ENCODE peak calls at places on chromosomes 1 and 21, in eight cellular contexts. R is HFFc6; Q is EL; Y is stimulated activated CD4-positive, alpha-beta T cell treated with anti-CD3 and anti-CD28 coated beads, TNF-alpha, amount 100 ng/mL, for 4 hours; O is posterior cingulate gyrus; F is sigmoid colon; M is GM12891; W is prostate gland. D is an unnamed sample.

GRCh38 chr1:109478806-109479205 is 4.9 kb upstream of the ATXN7L2 start:
- DNase-seq in O (no peak), R (no peak), Q (no peak), F (no peak), M (no peak), W (no peak), Y (no peak), D (no peak)

GRCh38 chr1:179296831-179297377 is 3.3 kb downstream of the SOAT1 start:
- DNase-seq in F (no peak), Q (no peak), M (no peak), R (no peak), Y (no peak), W (no peak), O (no peak), D (no peak)

GRCh38 chr1:246170574-246171261 is 336.4 kb downstream of the SMYD3 start:
- DNase-seq in O (no peak), M (peak), W (no peak), F (no peak), Q (no peak), Y (no peak), R (no peak), D (no peak)

GRCh38 chr1:247411583-247412295 is 4.2 kb upstream of the NLRP3 start:
- DNase-seq in F (no peak), Y (no peak), W (no peak), O (no peak), Q (no peak), M (no peak), R (no peak), D (no peak)

GRCh38 chr1:185318431-185319151 is 1.5 kb upstream of the IVNS1ABP start:
- DNase-seq in W (no peak), M (no peak), Q (no peak), Y (no peak), O (no peak), R (no peak), F (no peak), D (no peak)

GRCh38 chr21:34881894-34882371 is 167.2 kb downstream of the RUNX1 start:
- DNase-seq in R (peak), Y (no peak), F (no peak), Q (peak), O (no peak), M (no peak), W (no peak), D (no peak)

GRCh38 chr1:30762152-30762930 is 4.8 kb upstream of the LAPTM5 start:
- DNase-seq in O (no peak), M (no peak), W (no peak), F (no peak), Y (no peak), R (no peak), Q (no peak), D (no peak)

GRCh38 chr1:4397196-4397595 is 257.2 kb upstream of the AJAP1 start:
- DNase-seq in F (no peak), Y (no peak), O (peak), M (no peak), W (no peak), R (no peak), Q (no peak), D (peak)

GRCh38 chr1:7425229-7425628 is 345.9 kb upstream of the VAMP3 start:
- DNase-seq in O (no peak), W (no peak), Q (no peak), R (no peak), M (no peak), F (peak), Y (no peak), D (no peak)

GRCh38 chr1:109272831-109273547 is 10.0 kb downstream of the PSRC1 start:
- DNase-seq in Q (no peak), F (no peak), O (no peak), Y (no peak), M (no peak), R (no peak), W (no peak), D (no peak)

GRCh38 chr1:36168538-36168937 is 12.6 kb downstream of the MAP7D1 start:
- DNase-seq in Q (no peak), W (no peak), M (no peak), R (no peak), Y (no peak), F (no peak), O (no peak), D (no peak)

GRCh38 chr1:104855550-104855949 is 1105.9 kb downstream of the AMY1C start:
- DNase-seq in F (no peak), R (no peak), O (no peak), M (no peak), W (no peak), Y (no peak), Q (no peak), D (no peak)

GRCh38 chr1:238980053-238980452 is 406.3 kb upstream of the CHRM3 start:
- DNase-seq in Q (no peak), O (no peak), W (no peak), Y (no peak), F (no peak), R (no peak), M (no peak), D (no peak)

GRCh38 chr1:183578846-183579245 is 11.4 kb downstream of the NCF2 start:
- DNase-seq in R (no peak), Q (no peak), M (no peak), W (no peak), F (no peak), O (no peak), Y (no peak), D (no peak)

GRCh38 chr1:185585770-185586169 is 148.4 kb upstream of the HMCN1 start:
- DNase-seq in Q (no peak), F (no peak), Y (no peak), O (no peak), W (no peak), M (no peak), R (no peak), D (no peak)

GRCh38 chr1:84174051-84174556 is 30.0 kb downstream of the PRKACB start:
- DNase-seq in O (no peak), R (peak), Q (peak), M (no peak), F (no peak), W (no peak), Y (no peak), D (no peak)

GRCh38 chr1:232594018-232594502 is 35.9 kb downstream of the SIPA1L2 start:
- DNase-seq in Q (no peak), W (no peak), Y (no peak), O (no peak), M (no peak), F (no peak), R (no peak), D (no peak)

GRCh38 chr1:44059956-44060355 is 28.7 kb upstream of the SLC6A9 start:
- DNase-seq in Y (no peak), R (no peak), Q (no peak), O (no peak), F (no peak), W (no peak), M (no peak), D (no peak)

GRCh38 chr21:21188513-21189188 is 190.4 kb downstream of the NCAM2 start:
- DNase-seq in O (no peak), F (no peak), Q (no peak), W (no peak), R (no peak), M (no peak), Y (no peak), D (no peak)

GRCh38 chr1:28592314-28593071 is 428 bp downstream of the RAB42 start:
- DNase-seq in Y (no peak), Q (peak), F (no peak), O (no peak), R (no peak), W (no peak), M (no peak), D (no peak)

GRCh38 chr1:31487894-31488293 is 74.9 kb downstream of the SERINC2 start:
- DNase-seq in W (no peak), Q (no peak), M (no peak), R (no peak), F (no peak), Y (no peak), O (no peak), D (no peak)

GRCh38 chr1:227782226-227782625 is 33.2 kb upstream of the PRSS38 start:
- DNase-seq in R (no peak), F (no peak), Y (no peak), Q (no peak), W (no peak), M (no peak), O (no peak), D (no peak)

GRCh38 chr1:96487404-96487803 is 234.2 kb upstream of the PTBP2 start:
- DNase-seq in M (no peak), W (no peak), R (no peak), Q (no peak), Y (no peak), O (no peak), F (no peak), D (no peak)

GRCh38 chr1:24640288-24640687 is 2.8 kb upstream of the SRRM1 start:
- DNase-seq in O (no peak), F (no peak), W (no peak), R (no peak), M (no peak), Y (no peak), Q (no peak), D (no peak)

GRCh38 chr1:93604411-93604810 is 77.2 kb downstream of the BCAR3 start:
- DNase-seq in R (no peak), Y (no peak), F (no peak), M (no peak), Q (no peak), W (no peak), O (no peak), D (no peak)

GRCh38 chr1:112358798-112359408 is 37.1 kb upstream of the CTTNBP2NL start:
- DNase-seq in Y (peak), O (peak), Q (peak), F (peak), R (peak), W (peak), M (peak), D (peak)

GRCh38 chr1:188386161-188386560 is 1557.4 kb downstream of the PLA2G4A start:
- DNase-seq in F (no peak), Y (no peak), O (no peak), W (no peak), R (no peak), M (no peak), Q (no peak), D (no peak)

D was measured in DMS153.